ENCODE peak calls at places on chromosome 7, in four cellular contexts. S is mammary epithelial cell, G is amygdala, X is T-helper 1 cell. F is an unnamed sample.

GRCh38 chr7:77738871-77739270 is 42.6 kb downstream of the RSBN1L start:
- DNase-seq in S (no peak), G (no peak), X (no peak), F (no peak)

GRCh38 chr7:157065046-157065445 is 54.6 kb upstream of the MNX1 start:
- DNase-seq in S (no peak), G (no peak), X (no peak), F (no peak)

GRCh38 chr7:45026984-45027773 is 27.2 kb downstream of the CCM2 start:
- DNase-seq in S (peak), G (no peak), X (no peak), F (no peak)

GRCh38 chr7:2012044-2012900 is 220.5 kb downstream of the MAD1L1 start:
- DNase-seq in S (no peak), G (no peak), X (no peak), F (no peak)

GRCh38 chr7:128791121-128791967 is 424 bp upstream of the CCDC136 start:
- DNase-seq in S (peak), G (peak), X (peak), F (peak)

GRCh38 chr7:136874393-136875032 is 6.1 kb downstream of the CHRM2 start:
- DNase-seq in S (no peak), G (no peak), X (no peak), F (peak)

GRCh38 chr7:94300176-94300835 is 94.4 kb upstream of the COL1A2 start:
- DNase-seq in S (no peak), G (no peak), X (no peak), F (no peak)

GRCh38 chr7:151585744-151586424 is 66.2 kb upstream of the RHEB start:
- DNase-seq in S (peak), G (peak), X (no peak), F (no peak)

GRCh38 chr7:6346581-6346980 is 74.2 kb upstream of the CYTH3 start:
- DNase-seq in S (no peak), G (no peak), X (no peak), F (no peak)

GRCh38 chr7:118803-119376 is 73.5 kb upstream of the FAM20C start:
- DNase-seq in S (no peak), G (no peak), X (no peak), F (peak)

GRCh38 chr7:47474937-47475879 is 106.7 kb downstream of the TNS3 start:
- DNase-seq in S (peak), G (no peak), X (no peak), F (no peak)

GRCh38 chr7:56105508-56105907 is 768 bp downstream of the CHCHD2 start:
- DNase-seq in S (peak), G (no peak), X (no peak), F (no peak)

GRCh38 chr7:146960747-146961416 is 844.3 kb downstream of the CNTNAP2 start:
- DNase-seq in S (no peak), G (no peak), X (no peak), F (peak)

GRCh38 chr7:2523461-2523905 is 3.9 kb downstream of the LFNG start:
- DNase-seq in S (peak), G (no peak), X (no peak), F (no peak)

GRCh38 chr7:44561962-44562621 is 11.6 kb downstream of the DDX56 start:
- DNase-seq in S (peak), G (no peak), X (no peak), F (no peak)

GRCh38 chr7:80151274-80151665 is 16.6 kb downstream of the GNAI1 start:
- DNase-seq in S (peak), G (no peak), X (no peak), F (no peak)

GRCh38 chr7:30168800-30169584 is 34.2 kb downstream of the MTURN start:
- DNase-seq in S (peak), G (no peak), X (no peak), F (no peak)

GRCh38 chr7:50584793-50585399 is 19.7 kb upstream of the DDC start:
- DNase-seq in S (peak), G (no peak), X (no peak), F (no peak)

GRCh38 chr7:80467069-80467468 is 44.8 kb downstream of the GNAT3 start:
- DNase-seq in S (no peak), G (no peak), X (no peak), F (no peak)

GRCh38 chr7:102008535-102009262 is 191.3 kb downstream of the CUX1 start:
- DNase-seq in S (peak), G (no peak), X (no peak), F (no peak)

GRCh38 chr7:115249080-115249479 is 327.2 kb downstream of the MDFIC start:
- DNase-seq in S (peak), G (no peak), X (no peak), F (no peak)

GRCh38 chr7:152076324-152076821 is 50.9 kb downstream of the GALNT11 start:
- DNase-seq in S (no peak), G (no peak), X (no peak), F (peak)

GRCh38 chr7:50682079-50682478 is 100.6 kb downstream of the GRB10 start:
- DNase-seq in S (no peak), G (no peak), X (no peak), F (no peak)

GRCh38 chr7:114652041-114652440 is 237.4 kb downstream of the FOXP2 start:
- DNase-seq in S (no peak), G (no peak), X (no peak), F (no peak)

GRCh38 chr7:71649812-71650211 is 517.9 kb downstream of the GALNT17 start:
- DNase-seq in S (no peak), G (no peak), X (no peak), F (no peak)

GRCh38 chr7:27156508-27156898 is at the start of gene HOXA7:
- DNase-seq in S (peak), G (no peak), X (no peak), F (no peak)

GRCh38 chr7:151784843-151785680 is 91.9 kb downstream of the PRKAG2 start:
- DNase-seq in S (no peak), G (no peak), X (no peak), F (no peak)

GRCh38 chr7:121016976-121017375 is 28.5 kb downstream of the CPED1 start:
- DNase-seq in S (no peak), G (no peak), X (no peak), F (no peak)

GRCh38 chr7:1742555-1743303 is 72.7 kb downstream of the ELFN1 start:
- DNase-seq in S (no peak), G (no peak), X (no peak), F (no peak)

GRCh38 chr7:140404565-140405080 is 765 bp downstream of the RAB19 start:
- DNase-seq in S (no peak), G (no peak), X (no peak), F (no peak)

GRCh38 chr7:76358053-76358477 is 726 bp downstream of the YWHAG start:
- DNase-seq in S (peak), G (peak), X (peak), F (peak)

F was measured in globus pallidus.